ENCODE peak calls at places on chromosomes 2 and 18, in six cellular contexts. V is B cell, W is fibroblast of pulmonary artery, X is Peyer's patch, A is fibroblast of lung, U is prostate gland. E is an unnamed sample.

GRCh38 chr2:171893196-171893823 is 734 bp downstream of the SLC25A12 start:
- DNase-seq in V (no peak), W (peak), X (no peak), A (peak), U (no peak), E (no peak)

GRCh38 chr18:13381907-13382682 is 163.5 kb downstream of the LDLRAD4 start:
- DNase-seq in V (peak), W (peak), X (peak), A (peak), U (peak), E (peak)

GRCh38 chr18:62341423-62341920 is 16.4 kb downstream of the TNFRSF11A start:
- DNase-seq in V (no peak), W (no peak), X (no peak), A (no peak), U (no peak), E (no peak)

GRCh38 chr2:98917031-98917459 is 19.0 kb downstream of the CRACDL start:
- DNase-seq in V (no peak), W (peak), X (no peak), A (peak), U (no peak), E (no peak)

GRCh38 chr18:45221363-45221762 is 393.9 kb upstream of the SLC14A2 start:
- DNase-seq in V (no peak), W (peak), X (no peak), A (peak), U (no peak), E (no peak)

GRCh38 chr2:10266133-10266620 is 36.5 kb upstream of the HPCAL1 start:
- DNase-seq in V (no peak), W (peak), X (peak), A (peak), U (no peak), E (no peak)

GRCh38 chr2:222024934-222025890 is 273.6 kb downstream of the PAX3 start:
- DNase-seq in V (no peak), W (peak), X (no peak), A (peak), U (no peak), E (peak)

GRCh38 chr2:229779650-229780049 is 65.3 kb upstream of the DNER start:
- DNase-seq in V (no peak), W (no peak), X (no peak), A (peak), U (peak), E (no peak)

GRCh38 chr2:122478773-122479172 is 723.3 kb downstream of the TSN start:
- DNase-seq in V (no peak), W (peak), X (no peak), A (peak), U (no peak), E (no peak)

GRCh38 chr18:32509121-32509520 is 38.4 kb upstream of the GAREM1 start:
- DNase-seq in V (no peak), W (no peak), X (no peak), A (no peak), U (no peak), E (no peak)

GRCh38 chr18:54116541-54117257 is 107.8 kb downstream of the MBD2 start:
- DNase-seq in V (no peak), W (no peak), X (no peak), A (no peak), U (no peak), E (no peak)

GRCh38 chr18:8794133-8794986 is 89.0 kb downstream of the MTCL1 start:
- DNase-seq in V (no peak), W (no peak), X (peak), A (peak), U (no peak), E (peak)

GRCh38 chr2:150279673-150280072 is 207.8 kb downstream of the RND3 start:
- DNase-seq in V (no peak), W (peak), X (no peak), A (no peak), U (no peak), E (no peak)

GRCh38 chr2:37604716-37605115 is 66.7 kb downstream of the CDC42EP3 start:
- DNase-seq in V (no peak), W (peak), X (no peak), A (no peak), U (no peak), E (no peak)

GRCh38 chr2:11598228-11598731 is 64.4 kb downstream of the GREB1 start:
- DNase-seq in V (no peak), W (no peak), X (no peak), A (no peak), U (no peak), E (no peak)

GRCh38 chr2:132439703-132440398 is 23.2 kb downstream of the GPR39 start:
- DNase-seq in V (no peak), W (peak), X (no peak), A (peak), U (no peak), E (no peak)

GRCh38 chr18:26436176-26437031 is 111.9 kb downstream of the KCTD1 start:
- DNase-seq in V (no peak), W (peak), X (no peak), A (peak), U (no peak), E (peak)

GRCh38 chr2:65277118-65277517 is 49.5 kb downstream of the ACTR2 start:
- DNase-seq in V (no peak), W (no peak), X (no peak), A (no peak), U (no peak), E (no peak)

GRCh38 chr2:10028988-10029874 is 14.1 kb upstream of the KLF11 start:
- DNase-seq in V (peak), W (no peak), X (peak), A (no peak), U (no peak), E (peak)

GRCh38 chr2:22002066-22002465 is 878.3 kb downstream of the TDRD15 start:
- DNase-seq in V (no peak), W (peak), X (no peak), A (no peak), U (no peak), E (no peak)

GRCh38 chr18:55248497-55248896 is 289.2 kb upstream of the CCDC68 start:
- DNase-seq in V (peak), W (no peak), X (no peak), A (no peak), U (no peak), E (no peak)

GRCh38 chr2:101861382-101861781 is 130.4 kb upstream of the IL1R2 start:
- DNase-seq in V (no peak), W (no peak), X (no peak), A (no peak), U (no peak), E (no peak)

GRCh38 chr2:101859604-101860003 is 132.2 kb upstream of the IL1R2 start:
- DNase-seq in V (no peak), W (no peak), X (no peak), A (no peak), U (no peak), E (no peak)

GRCh38 chr2:101860782-101861181 is 131.0 kb upstream of the IL1R2 start:
- DNase-seq in V (no peak), W (no peak), X (no peak), A (no peak), U (no peak), E (no peak)

GRCh38 chr2:101858910-101859309 is 132.8 kb upstream of the IL1R2 start:
- DNase-seq in V (no peak), W (no peak), X (no peak), A (no peak), U (no peak), E (no peak)

GRCh38 chr2:101860157-101860556 is 131.6 kb upstream of the IL1R2 start:
- DNase-seq in V (no peak), W (no peak), X (no peak), A (no peak), U (no peak), E (no peak)
- TF ChIP-seq CTCF in V (no peak), W (no peak), X (no peak), A (no peak), U (no peak), E (no peak)

GRCh38 chr2:197954328-197954727 is 149.9 kb downstream of the PLCL1 start:
- DNase-seq in V (no peak), W (no peak), X (no peak), A (no peak), U (no peak), E (no peak)
- TF ChIP-seq CTCF in V (no peak), W (no peak), X (no peak), A (no peak), U (no peak), E (no peak)

GRCh38 chr2:238133499-238134392 is 4.7 kb upstream of the KLHL30 start:
- DNase-seq in V (no peak), W (no peak), X (no peak), A (no peak), U (no peak), E (no peak)
- TF ChIP-seq CTCF in V (no peak), W (no peak), X (no peak), A (no peak), U (no peak), E (no peak)

GRCh38 chr2:232521098-232521497 is 910 bp downstream of the PRSS56 start:
- DNase-seq in V (no peak), W (no peak), X (no peak), A (no peak), U (no peak), E (no peak)

GRCh38 chr2:232522855-232523681 is 2.9 kb downstream of the PRSS56 start:
- DNase-seq in V (peak), W (no peak), X (no peak), A (no peak), U (no peak), E (no peak)

GRCh38 chr2:232523682-232524597 is 2.0 kb upstream of the CHRND start:
- DNase-seq in V (peak), W (peak), X (no peak), A (peak), U (no peak), E (peak)

GRCh38 chr2:232521524-232521923 is 1.3 kb downstream of the PRSS56 start:
- DNase-seq in V (peak), W (no peak), X (no peak), A (no peak), U (no peak), E (no peak)

DNA sequence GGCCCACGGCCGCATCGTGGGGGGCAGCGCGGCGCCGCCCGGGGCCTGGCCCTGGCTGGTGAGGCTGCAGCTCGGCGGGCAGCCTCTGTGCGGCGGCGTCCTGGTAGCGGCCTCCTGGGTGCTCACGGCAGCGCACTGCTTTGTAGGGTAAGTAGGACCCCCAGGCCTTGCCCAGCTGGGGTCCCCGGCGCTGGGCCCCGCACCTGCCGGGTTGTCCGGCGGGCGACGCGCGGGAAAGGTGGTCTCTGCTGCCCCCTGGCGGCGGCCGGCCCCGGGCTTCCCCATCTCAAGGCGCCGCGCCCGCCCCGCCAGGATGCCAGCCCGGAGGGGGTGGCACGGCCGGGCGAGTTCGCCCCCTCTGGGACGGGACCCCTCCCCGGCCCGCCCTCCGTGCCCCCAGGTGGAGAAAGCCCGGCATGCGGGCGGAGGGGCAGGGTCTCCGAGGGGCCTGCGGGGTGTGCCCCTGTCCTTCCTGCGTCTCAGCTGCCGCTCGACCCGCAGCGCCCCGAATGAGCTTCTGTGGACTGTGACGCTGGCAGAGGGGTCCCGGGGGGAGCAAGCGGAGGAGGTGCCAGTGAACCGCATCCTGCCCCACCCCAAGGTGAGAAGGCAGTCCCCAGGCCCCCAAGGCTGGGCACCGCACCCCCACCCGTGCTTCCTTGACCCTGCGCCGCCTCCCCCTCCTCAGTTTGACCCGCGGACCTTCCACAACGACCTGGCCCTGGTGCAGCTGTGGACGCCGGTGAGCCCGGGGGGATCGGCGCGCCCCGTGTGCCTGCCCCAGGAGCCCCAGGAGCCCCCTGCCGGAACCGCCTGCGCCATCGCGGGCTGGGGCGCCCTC is 2.0 kb downstream of the PRSS56 start:
- DNase-seq in V (peak), W (peak), X (peak), A (no peak), U (peak), E (peak)
- TF ChIP-seq CTCF in V (peak), W (peak), X (peak), A (peak), U (peak), E (peak)

DNA sequence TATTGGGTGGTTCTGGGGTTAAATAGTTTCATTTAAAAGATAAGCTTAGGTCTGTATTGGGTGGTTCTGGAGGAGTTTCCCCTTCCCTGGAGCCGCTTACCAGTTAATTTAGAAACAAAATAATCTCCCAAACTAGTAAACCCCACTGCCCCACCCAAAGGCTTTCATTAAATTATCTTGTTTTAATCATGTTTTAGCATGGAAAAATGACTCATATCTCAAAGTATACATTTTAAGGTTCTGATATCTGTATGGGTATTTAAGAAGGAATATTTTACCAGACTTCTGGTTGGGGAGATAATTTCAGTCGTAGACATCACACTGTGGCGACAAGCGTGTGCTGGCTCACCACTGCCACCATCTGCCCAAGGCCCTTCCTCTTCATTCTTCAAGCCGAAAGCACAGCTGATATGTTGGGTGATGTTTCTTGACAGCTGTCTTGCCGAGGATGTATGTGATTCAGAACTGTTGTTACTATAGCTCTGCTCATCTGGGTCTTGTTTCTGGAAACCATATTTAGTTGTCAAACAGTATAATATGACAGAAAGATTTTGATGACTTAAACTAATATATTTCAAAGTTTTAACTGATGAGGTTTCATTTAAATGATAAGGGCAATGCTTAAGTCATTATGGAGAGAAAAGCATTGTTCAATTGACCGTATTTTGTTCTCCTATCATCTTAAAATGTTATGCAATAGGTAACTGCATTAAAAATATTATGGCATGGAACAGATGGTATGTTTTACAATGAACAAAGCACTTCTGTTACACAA is 5.1 kb downstream of the FIGLA start:
- DNase-seq in V (peak), W (peak), X (no peak), A (peak), U (no peak), E (peak)
- TF ChIP-seq CTCF in V (peak), W (peak), X (peak), A (peak), U (peak), E (peak)

DNA sequence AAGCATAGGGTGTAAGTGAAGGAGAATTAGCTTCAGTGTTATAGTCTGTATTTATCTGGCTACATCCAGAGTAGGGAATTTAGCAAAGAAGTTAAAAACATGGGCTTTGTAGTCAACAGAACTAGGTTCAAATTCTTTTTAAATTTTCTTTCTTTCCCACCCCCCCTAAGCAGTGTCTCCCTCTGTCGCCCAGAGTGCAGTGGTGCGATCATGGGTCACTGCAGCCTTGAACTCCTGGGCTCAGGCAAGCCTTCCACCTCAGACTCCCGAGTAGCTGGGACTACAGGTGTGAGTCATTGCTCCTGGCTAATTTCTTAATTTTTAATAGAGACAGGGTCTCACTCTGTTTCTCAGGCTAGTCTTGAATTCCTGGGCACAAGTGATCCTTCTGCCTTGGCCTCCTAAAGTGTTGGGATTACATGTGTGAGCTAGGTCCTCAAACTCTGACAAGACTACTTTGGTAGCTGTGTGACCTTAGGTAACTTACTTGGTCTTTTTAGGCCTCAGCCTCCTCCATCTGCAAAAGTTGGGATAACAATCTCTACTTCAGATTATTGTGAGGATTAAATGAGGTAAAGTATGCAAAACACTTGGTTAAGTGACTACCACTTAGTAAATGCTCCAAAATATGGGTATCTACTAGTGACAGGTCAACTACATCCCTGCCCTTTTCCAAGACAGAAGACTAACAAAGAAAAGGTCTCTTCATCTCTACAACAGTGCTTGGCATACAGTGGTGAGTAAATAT is 17.8 kb downstream of the DOK1 start:
- DNase-seq in V (no peak), W (no peak), X (no peak), A (no peak), U (no peak), E (no peak)
- TF ChIP-seq CTCF in V (no peak), W (no peak), X (no peak), A (no peak), U (no peak), E (peak)

GRCh38 chr2:116319001-116319400 is 1495.5 kb upstream of the DDX18 start:
- DNase-seq in V (no peak), W (no peak), X (no peak), A (no peak), U (no peak), E (no peak)

GRCh38 chr2:116319935-116320334 is 1494.6 kb upstream of the DDX18 start:
- DNase-seq in V (no peak), W (no peak), X (no peak), A (no peak), U (no peak), E (no peak)

GRCh38 chr2:116317111-116317510 is 1497.4 kb upstream of the DDX18 start:
- DNase-seq in V (no peak), W (no peak), X (no peak), A (no peak), U (no peak), E (no peak)
- TF ChIP-seq CTCF in V (no peak), W (no peak), X (no peak), A (no peak), U (no peak), E (no peak)

GRCh38 chr2:104447831-104448434 is 406.0 kb upstream of the POU3F3 start:
- DNase-seq in V (no peak), W (no peak), X (no peak), A (no peak), U (no peak), E (no peak)
- TF ChIP-seq CTCF in V (no peak), W (no peak), X (no peak), A (no peak), U (no peak), E (peak)

E was measured in nephron progenitor cell.